ENCODE peak calls at places on chromosomes 5 and 9, in nine cellular contexts. N, Y, U, I, H, T, Z, J and V are unnamed samples.

GRCh38 chr5:168076561-168076991 is 214.9 kb upstream of the WWC1 start:
- DNase-seq in N (no peak), Y (peak), U (no peak), I (no peak), H (peak), T (peak), Z (peak), J (peak), V (peak)

GRCh38 chr5:115386657-115387056 is 90.2 kb upstream of the CCDC112 start:
- DNase-seq in N (no peak), Y (no peak), U (no peak), I (no peak), H (no peak), T (no peak), Z (no peak), J (no peak), V (no peak)

GRCh38 chr5:63603996-63604395 is 358.2 kb downstream of the HTR1A start:
- DNase-seq in N (no peak), Y (no peak), U (no peak), I (no peak), H (no peak), T (no peak), Z (no peak), J (no peak), V (no peak)

GRCh38 chr5:39140558-39141168 is 66.5 kb upstream of the RICTOR start:
- DNase-seq in N (peak), Y (no peak), U (no peak), I (no peak), H (no peak), T (no peak), Z (no peak), J (no peak), V (no peak)

GRCh38 chr9:135340726-135341475 is 138.7 kb upstream of the PPP1R26 start:
- DNase-seq in N (no peak), Y (no peak), U (no peak), I (no peak), H (no peak), T (no peak), Z (no peak), J (no peak), V (no peak)

GRCh38 chr9:126108240-126108639 is 218.4 kb upstream of the MVB12B start:
- DNase-seq in N (no peak), Y (peak), U (no peak), I (no peak), H (no peak), T (no peak), Z (peak), J (no peak), V (no peak)

GRCh38 chr5:9977070-9977469 is 272.6 kb downstream of the ATPSCKMT start:
- DNase-seq in N (no peak), Y (no peak), U (no peak), I (no peak), H (no peak), T (no peak), Z (no peak), J (no peak), V (no peak)

GRCh38 chr9:81874228-81874627 is 54.0 kb upstream of the SPATA31D4 start:
- DNase-seq in N (no peak), Y (no peak), U (no peak), I (no peak), H (no peak), T (no peak), Z (no peak), J (no peak), V (no peak)

GRCh38 chr5:148729182-148729581 is 74.9 kb upstream of the HTR4 start:
- DNase-seq in N (no peak), Y (peak), U (no peak), I (no peak), H (no peak), T (no peak), Z (peak), J (no peak), V (no peak)

GRCh38 chr9:130089141-130089540 is 35.4 kb downstream of the GPR107 start:
- DNase-seq in N (no peak), Y (no peak), U (no peak), I (no peak), H (no peak), T (no peak), Z (no peak), J (no peak), V (no peak)

GRCh38 chr9:100064872-100065581 is 33.8 kb downstream of the ERP44 start:
- DNase-seq in N (peak), Y (no peak), U (no peak), I (no peak), H (peak), T (peak), Z (peak), J (peak), V (peak)

GRCh38 chr5:140806834-140807775 is at the start of gene PCDHA4:
- DNase-seq in N (no peak), Y (peak), U (no peak), I (no peak), H (no peak), T (no peak), Z (peak), J (peak), V (no peak)

GRCh38 chr5:143002459-143003327 is 232.5 kb downstream of the ARHGAP26 start:
- DNase-seq in N (peak), Y (peak), U (no peak), I (no peak), H (peak), T (no peak), Z (peak), J (peak), V (peak)

GRCh38 chr5:102545175-102545574 is 46.4 kb upstream of the SLCO6A1 start:
- DNase-seq in N (no peak), Y (peak), U (no peak), I (no peak), H (no peak), T (no peak), Z (peak), J (no peak), V (no peak)

GRCh38 chr5:150613991-150614650 is 26.3 kb upstream of the SYNPO start:
- DNase-seq in N (no peak), Y (no peak), U (no peak), I (peak), H (no peak), T (no peak), Z (no peak), J (no peak), V (no peak)

GRCh38 chr5:35856186-35857003 is at the start of gene IL7R:
- DNase-seq in N (peak), Y (no peak), U (no peak), I (no peak), H (peak), T (peak), Z (peak), J (no peak), V (peak)

GRCh38 chr5:159511570-159511969 is 181.3 kb upstream of the IL12B start:
- DNase-seq in N (peak), Y (no peak), U (no peak), I (no peak), H (no peak), T (no peak), Z (no peak), J (peak), V (peak)

GRCh38 chr9:12544700-12545099 is 148.5 kb upstream of the TYRP1 start:
- DNase-seq in N (no peak), Y (no peak), U (no peak), I (no peak), H (no peak), T (no peak), Z (no peak), J (no peak), V (no peak)

GRCh38 chr9:21988056-21988990 is 5.9 kb downstream of the CDKN2A start:
- DNase-seq in N (no peak), Y (no peak), U (no peak), I (no peak), H (no peak), T (no peak), Z (no peak), J (no peak), V (no peak)

GRCh38 chr5:87411586-87412416 is 929 bp downstream of the CCNH start:
- DNase-seq in N (peak), Y (peak), U (no peak), I (no peak), H (peak), T (no peak), Z (peak), J (peak), V (no peak)

GRCh38 chr5:108687599-108688220 is 60.0 kb upstream of the FER start:
- DNase-seq in N (no peak), Y (no peak), U (no peak), I (no peak), H (no peak), T (no peak), Z (peak), J (no peak), V (no peak)

GRCh38 chr9:92180669-92181181 is 65.5 kb upstream of the SPTLC1 start:
- DNase-seq in N (peak), Y (no peak), U (peak), I (no peak), H (peak), T (peak), Z (peak), J (peak), V (peak)

GRCh38 chr5:108141676-108142075 is 240.2 kb downstream of the FBXL17 start:
- DNase-seq in N (peak), Y (no peak), U (no peak), I (no peak), H (no peak), T (no peak), Z (no peak), J (no peak), V (no peak)

GRCh38 chr5:32523625-32524024 is 61.7 kb upstream of the SUB1 start:
- DNase-seq in N (no peak), Y (no peak), U (no peak), I (no peak), H (no peak), T (no peak), Z (no peak), J (no peak), V (no peak)

GRCh38 chr5:162817381-162817780 is 620.0 kb upstream of the CCNG1 start:
- DNase-seq in N (no peak), Y (peak), U (no peak), I (no peak), H (no peak), T (no peak), Z (no peak), J (no peak), V (no peak)

GRCh38 chr9:88458716-88459115 is 70.5 kb downstream of the SPIN1 start:
- DNase-seq in N (no peak), Y (no peak), U (no peak), I (no peak), H (peak), T (no peak), Z (peak), J (peak), V (peak)

GRCh38 chr9:87546704-87547103 is 49.0 kb downstream of the DAPK1 start:
- DNase-seq in N (peak), Y (no peak), U (no peak), I (no peak), H (peak), T (no peak), Z (peak), J (peak), V (no peak)

GRCh38 chr9:133394687-133395271 is 18.6 kb downstream of the STKLD1 start:
- DNase-seq in N (no peak), Y (no peak), U (no peak), I (no peak), H (no peak), T (no peak), Z (no peak), J (no peak), V (no peak)

GRCh38 chr5:17378346-17378984 is 119.6 kb upstream of the TAF11L2 start:
- DNase-seq in N (no peak), Y (no peak), U (no peak), I (no peak), H (peak), T (no peak), Z (peak), J (peak), V (peak)

GRCh38 chr5:78597068-78597857 is 51.3 kb downstream of the LHFPL2 start:
- DNase-seq in N (peak), Y (no peak), U (no peak), I (no peak), H (peak), T (peak), Z (peak), J (peak), V (peak)

GRCh38 chr5:1099931-1100651 is 11.8 kb downstream of the SLC12A7 start:
- DNase-seq in N (no peak), Y (peak), U (no peak), I (no peak), H (no peak), T (no peak), Z (no peak), J (no peak), V (no peak)

GRCh38 chr5:41815261-41815660 is 55.0 kb downstream of the OXCT1 start:
- DNase-seq in N (no peak), Y (no peak), U (no peak), I (no peak), H (no peak), T (no peak), Z (no peak), J (no peak), V (no peak)

GRCh38 chr9:76756273-76756650 is 8.0 kb upstream of the PCA3 start:
- DNase-seq in N (no peak), Y (peak), U (no peak), I (no peak), H (peak), T (no peak), Z (peak), J (peak), V (peak)
- TF ChIP-seq CTCF in N (no peak), Y (peak), U (peak), I (no peak), H (peak), T (peak), Z (no peak), J (peak), V (peak)

DNA sequence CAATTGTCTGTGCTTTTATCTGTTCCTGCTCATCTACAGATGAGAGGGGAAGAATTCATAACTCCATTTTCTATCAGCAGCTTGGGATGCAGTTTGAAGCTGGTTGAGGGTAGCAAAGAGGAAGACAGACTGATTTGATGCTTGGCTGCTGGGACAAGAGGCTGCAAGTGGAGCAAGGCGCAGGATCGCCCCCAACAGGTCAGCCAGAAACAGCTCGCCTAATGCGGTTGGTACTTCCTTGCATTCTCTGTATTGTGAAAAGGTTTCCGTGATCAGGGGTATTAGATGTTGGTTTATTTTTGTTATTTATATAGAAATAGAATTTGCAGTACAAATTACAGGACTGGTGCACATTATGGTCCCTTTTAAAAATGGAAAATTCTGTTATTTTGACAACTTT is 40.6 kb downstream of the ZNF883 start:
- DNase-seq in N (no peak), Y (peak), U (no peak), I (no peak), H (no peak), T (no peak), Z (peak), J (peak), V (no peak)
- TF ChIP-seq CTCF in N (peak), Y (peak), U (peak), I (no peak), H (no peak), T (peak), Z (peak), J (peak), V (peak)

GRCh38 chr5:15682566-15682965 is 182.6 kb downstream of the FBXL7 start:
- DNase-seq in N (no peak), Y (no peak), U (no peak), I (no peak), H (peak), T (no peak), Z (no peak), J (peak), V (no peak)

GRCh38 chr5:15682122-15682521 is 182.1 kb downstream of the FBXL7 start:
- DNase-seq in N (no peak), Y (no peak), U (no peak), I (no peak), H (no peak), T (no peak), Z (no peak), J (no peak), V (no peak)

GRCh38 chr5:15687401-15687800 is 187.4 kb downstream of the FBXL7 start:
- DNase-seq in N (no peak), Y (no peak), U (no peak), I (no peak), H (no peak), T (no peak), Z (no peak), J (no peak), V (no peak)

DNA sequence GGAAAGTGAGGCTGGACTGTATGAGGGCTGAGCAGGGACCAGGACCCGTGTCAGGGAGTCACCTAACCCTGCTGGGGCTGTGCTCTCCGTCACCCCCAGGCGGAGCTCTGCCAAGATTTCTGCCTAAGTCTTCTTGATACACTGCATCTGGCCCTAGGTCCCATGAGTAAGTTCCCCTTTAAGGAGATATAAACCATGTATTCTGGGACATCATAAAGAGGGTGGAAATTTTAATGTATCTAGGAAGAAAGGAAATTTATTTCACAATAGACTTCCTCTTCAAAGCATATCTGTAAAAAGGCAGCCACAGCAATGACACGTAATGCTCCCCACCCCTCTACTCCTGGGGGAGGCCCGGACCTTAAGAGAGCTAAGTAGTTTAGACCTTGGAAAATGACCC is 183.4 kb downstream of the FBXL7 start:
- DNase-seq in N (no peak), Y (peak), U (no peak), I (no peak), H (peak), T (no peak), Z (peak), J (no peak), V (no peak)
- TF ChIP-seq CTCF in N (no peak), Y (peak), U (peak), I (no peak), H (peak), T (peak), Z (peak), J (no peak), V (no peak)

DNA sequence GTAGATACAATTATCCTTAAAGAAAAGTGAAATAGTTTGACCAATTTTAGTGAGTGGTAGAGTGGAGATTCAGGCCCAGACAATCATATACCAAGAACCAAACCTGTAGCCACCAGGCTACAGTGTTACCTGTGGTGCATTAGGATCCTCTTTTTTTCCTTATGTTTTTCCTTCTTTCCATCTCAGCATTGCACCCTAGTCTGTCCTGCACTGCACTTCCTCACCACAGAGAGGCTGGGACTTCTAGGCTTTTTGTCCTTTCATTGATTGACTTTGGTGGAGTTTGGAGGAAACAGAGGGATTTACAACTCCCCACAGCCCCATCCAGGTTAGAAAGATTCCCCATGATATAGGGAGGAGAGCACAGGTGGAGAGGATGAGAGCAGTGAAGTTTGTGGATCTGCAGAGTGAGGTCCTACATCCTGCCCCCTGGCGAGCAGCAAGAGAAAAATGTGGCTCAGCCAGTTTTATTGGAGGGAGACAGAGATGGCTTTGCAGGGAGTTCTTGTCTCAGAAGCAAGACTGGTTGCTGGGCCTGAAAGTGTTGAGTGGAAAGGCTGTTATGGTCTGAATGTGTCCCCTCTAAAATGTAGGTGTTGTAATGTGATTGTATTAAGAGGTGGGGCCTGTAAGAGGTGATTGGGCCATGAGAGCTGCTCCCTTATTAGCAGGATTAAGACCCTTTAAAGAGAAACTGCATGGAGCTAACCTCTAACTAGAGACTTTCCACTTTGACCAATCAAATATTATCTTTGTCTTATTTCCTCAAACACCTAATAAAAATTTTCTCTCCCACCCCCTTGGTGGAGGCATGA is 36.2 kb downstream of the KIF4B start:
- DNase-seq in N (peak), Y (peak), U (no peak), I (no peak), H (no peak), T (no peak), Z (peak), J (no peak), V (no peak)
- TF ChIP-seq CTCF in N (peak), Y (peak), U (peak), I (no peak), H (peak), T (peak), Z (peak), J (peak), V (peak)

DNA sequence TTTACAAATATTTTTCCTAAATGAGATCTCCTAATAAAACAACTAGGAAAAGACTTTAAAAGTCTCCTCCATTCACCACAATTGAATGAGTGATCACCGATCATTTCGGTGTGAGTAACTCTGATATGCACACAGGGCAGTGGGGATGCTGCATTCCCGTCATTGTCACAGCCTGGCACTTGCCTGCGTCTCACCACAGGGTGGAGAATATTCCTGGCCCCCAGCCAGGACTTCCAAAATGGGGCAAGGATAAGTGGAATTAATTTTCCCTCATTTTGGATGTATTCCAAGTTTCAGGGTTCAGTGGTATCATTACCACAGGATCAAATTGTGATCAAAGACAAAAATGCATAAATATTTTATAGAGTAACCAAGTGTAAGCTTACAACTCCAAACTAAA is 107.1 kb downstream of the CTNND2 start:
- DNase-seq in N (no peak), Y (peak), U (peak), I (peak), H (no peak), T (no peak), Z (no peak), J (no peak), V (no peak)
- TF ChIP-seq CTCF in N (no peak), Y (no peak), U (peak), I (no peak), H (no peak), T (no peak), Z (no peak), J (no peak), V (no peak)

GRCh38 chr5:123545506-123545905 is 33.5 kb downstream of the CSNK1G3 start:
- DNase-seq in N (no peak), Y (peak), U (no peak), I (no peak), H (peak), T (no peak), Z (peak), J (peak), V (peak)
- TF ChIP-seq CTCF in N (peak), Y (peak), U (peak), I (no peak), H (peak), T (peak), Z (peak), J (peak), V (peak)

DNA sequence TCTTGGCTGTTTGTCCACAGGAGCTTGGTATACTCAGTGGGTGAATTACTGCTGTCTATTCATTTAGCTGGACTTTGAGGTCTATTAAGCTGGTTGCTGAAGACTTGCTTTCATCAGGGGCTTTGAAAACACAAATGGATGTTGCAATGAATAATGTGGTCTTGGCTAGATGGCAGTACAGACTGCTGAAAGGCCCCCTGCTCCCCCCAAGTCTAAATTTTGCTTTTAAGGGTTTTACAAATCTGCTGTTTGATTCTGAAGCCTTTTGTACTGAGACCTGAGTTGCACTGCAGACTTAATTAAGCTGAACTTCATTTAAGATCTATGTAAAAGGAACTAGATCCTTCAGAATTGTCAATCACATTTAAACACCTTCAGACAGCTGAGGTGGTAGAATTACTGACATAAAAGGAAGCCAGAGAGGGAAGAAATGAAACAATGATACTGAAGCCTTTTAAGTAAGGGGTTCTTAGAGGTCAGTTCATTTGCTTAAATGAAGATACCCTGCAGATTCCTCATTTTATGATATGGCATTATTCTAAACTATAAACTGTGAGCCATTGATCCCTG is 37.3 kb downstream of the KCTD16 start:
- DNase-seq in N (no peak), Y (peak), U (no peak), I (no peak), H (no peak), T (no peak), Z (no peak), J (no peak), V (no peak)
- TF ChIP-seq CTCF in N (no peak), Y (peak), U (peak), I (no peak), H (no peak), T (no peak), Z (no peak), J (no peak), V (peak)

GRCh38 chr5:126544087-126544740 is 50.8 kb downstream of the ALDH7A1 start:
- DNase-seq in N (peak), Y (peak), U (no peak), I (no peak), H (peak), T (no peak), Z (peak), J (peak), V (peak)
- TF ChIP-seq CTCF in N (peak), Y (peak), U (peak), I (no peak), H (peak), T (peak), Z (peak), J (peak), V (peak)